ENCODE peak calls at places on chromosomes 12 and 14, in four cellular contexts. P, H, E and U are unnamed samples. For H3K4me1, the result is how much of the 10 kb centered on the place peaks cover.

GRCh38 chr12:120901818-120902217 is 2.3 kb downstream of the SPPL3 start:
- DNase-seq in P (no peak), H (no peak), E (no peak), U (no peak)

GRCh38 chr12:26188132-26188531 is 7.2 kb upstream of the SSPN start:
- DNase-seq in P (no peak), H (no peak), E (no peak), U (no peak)

GRCh38 chr12:8779862-8780261 is 42.6 kb upstream of the A2ML1 start:
- DNase-seq in P (no peak), H (no peak), E (no peak), U (no peak)

GRCh38 chr14:38197761-38198345 is 9.9 kb upstream of the SSTR1 start:
- DNase-seq in P (no peak), H (no peak), E (no peak), U (no peak)

GRCh38 chr14:61188936-61189808 is 92.0 kb downstream of the TMEM30B start:
- DNase-seq in P (no peak), H (no peak), E (peak), U (no peak)

GRCh38 chr14:69956970-69957369 is 77.8 kb downstream of the SMOC1 start:
- DNase-seq in P (no peak), H (no peak), E (no peak), U (no peak)

GRCh38 chr12:103455020-103455763 is 40.6 kb downstream of the C12orf42 start:
- DNase-seq in P (no peak), H (no peak), E (no peak), U (no peak)

GRCh38 chr14:104141621-104142091 is 3.3 kb downstream of the KIF26A start:
- DNase-seq in P (no peak), H (peak), E (no peak), U (no peak)

GRCh38 chr12:53483225-53483978 is 15.9 kb downstream of the MAP3K12 start:
- DNase-seq in P (no peak), H (no peak), E (no peak), U (no peak)

GRCh38 chr12:111405856-111406473 is at the start of gene SH2B3:
- DNase-seq in P (no peak), H (no peak), E (no peak), U (peak)

GRCh38 chr12:112664569-112664968 is 127.0 kb upstream of the RPH3A start:
- DNase-seq in P (no peak), H (no peak), E (peak), U (no peak)

GRCh38 chr14:92004062-92004461 is 35.8 kb downstream of the TRIP11 start:
- DNase-seq in P (no peak), H (no peak), E (no peak), U (no peak)

GRCh38 chr14:98138666-98139065 is 1133.3 kb downstream of the BCL11B start:
- DNase-seq in P (peak), H (no peak), E (peak), U (peak)

GRCh38 chr12:27981874-27982273 is 9.3 kb upstream of the PTHLH start:
- DNase-seq in P (no peak), H (no peak), E (no peak), U (no peak)

GRCh38 chr14:100307215-100308111 is 1.2 kb upstream of the SLC25A29 start:
- DNase-seq in P (no peak), H (no peak), E (peak), U (no peak)

DNA sequence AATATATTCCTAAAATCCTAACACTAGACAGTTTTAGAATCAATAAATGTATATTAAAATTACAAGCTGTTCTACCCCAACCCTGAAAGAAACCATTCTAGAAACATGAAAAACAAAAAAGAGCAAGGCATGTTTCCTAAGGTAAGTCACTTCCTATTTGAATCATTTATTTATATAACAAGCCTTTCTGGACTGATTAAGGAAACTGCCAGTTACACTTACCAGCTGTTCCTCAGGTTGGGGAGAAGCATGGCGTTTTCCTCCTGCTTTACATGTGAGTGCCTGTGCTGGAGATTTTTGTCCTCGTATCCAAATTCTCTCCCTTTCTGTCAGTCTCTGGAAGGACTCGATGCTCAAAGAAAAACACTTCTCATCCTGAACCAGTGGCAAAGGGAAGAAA is 183.3 kb downstream of the EFCAB11 start:
- DNase-seq in P (no peak), H (no peak), E (no peak), U (no peak)
- H3K4me1 ChIP-seq in P (under half), H (under half), E (under half), U (under half)

GRCh38 chr14:95510804-95511203 is 5.6 kb downstream of the SYNE3 start:
- DNase-seq in P (no peak), H (no peak), E (no peak), U (no peak)
- H3K4me1 ChIP-seq in P (under half), H (under half), E (under half), U (half or more)

DNA sequence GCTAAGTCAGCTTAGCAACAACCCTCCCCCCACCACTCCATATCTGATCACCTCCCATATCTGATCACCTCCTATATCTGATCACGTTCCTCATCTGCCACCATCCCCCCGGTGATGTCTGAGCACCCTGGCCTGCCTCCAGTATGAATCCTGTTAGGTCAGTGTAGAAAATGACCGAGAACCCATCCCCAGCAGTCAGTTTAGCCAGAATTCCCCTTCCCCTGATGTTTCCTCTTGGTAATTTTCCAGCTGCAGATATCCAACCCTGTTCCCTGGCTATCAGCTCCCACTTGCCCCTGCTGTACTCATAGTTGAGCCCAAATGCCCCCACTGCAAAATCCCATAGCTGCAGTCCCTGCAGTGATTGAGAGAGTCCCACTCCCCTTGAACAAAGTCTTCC is 12.5 kb downstream of the SELPLG start:
- DNase-seq in P (no peak), H (no peak), E (no peak), U (no peak)
- H3K4me1 ChIP-seq in P (under half), H (under half), E (under half), U (half or more)

GRCh38 chr14:31402764-31403163 is 17.6 kb downstream of the HEATR5A start:
- DNase-seq in P (no peak), H (no peak), E (no peak), U (no peak)
- H3K4me1 ChIP-seq in P (under half), H (under half), E (under half), U (under half)

DNA sequence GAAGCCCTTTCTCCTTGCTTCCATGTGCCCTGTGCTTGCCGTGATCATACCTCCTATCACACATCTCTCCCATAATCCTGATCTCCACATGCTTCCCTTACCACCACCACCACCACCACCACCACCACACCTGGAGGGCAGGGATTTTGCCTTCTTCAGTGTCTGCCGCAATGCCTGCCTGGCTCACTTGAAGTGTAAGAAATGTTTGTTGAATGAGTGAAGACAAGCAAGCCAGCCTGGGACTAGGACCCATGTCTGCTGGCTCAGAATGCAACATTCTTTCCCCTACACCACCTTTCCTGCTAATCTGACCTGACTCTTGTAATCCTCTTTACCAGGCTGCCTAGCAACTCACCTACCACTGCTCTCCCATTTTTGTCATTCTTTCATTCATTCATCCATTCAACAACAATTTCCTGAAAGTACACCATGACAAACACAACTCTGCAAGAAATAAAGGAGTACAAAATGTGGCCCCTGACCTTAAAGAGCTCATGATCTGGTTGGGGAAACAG is 3.5 kb upstream of the NID2 start:
- DNase-seq in P (no peak), H (no peak), E (no peak), U (no peak)
- H3K4me1 ChIP-seq in P (under half), H (under half), E (under half), U (under half)

DNA sequence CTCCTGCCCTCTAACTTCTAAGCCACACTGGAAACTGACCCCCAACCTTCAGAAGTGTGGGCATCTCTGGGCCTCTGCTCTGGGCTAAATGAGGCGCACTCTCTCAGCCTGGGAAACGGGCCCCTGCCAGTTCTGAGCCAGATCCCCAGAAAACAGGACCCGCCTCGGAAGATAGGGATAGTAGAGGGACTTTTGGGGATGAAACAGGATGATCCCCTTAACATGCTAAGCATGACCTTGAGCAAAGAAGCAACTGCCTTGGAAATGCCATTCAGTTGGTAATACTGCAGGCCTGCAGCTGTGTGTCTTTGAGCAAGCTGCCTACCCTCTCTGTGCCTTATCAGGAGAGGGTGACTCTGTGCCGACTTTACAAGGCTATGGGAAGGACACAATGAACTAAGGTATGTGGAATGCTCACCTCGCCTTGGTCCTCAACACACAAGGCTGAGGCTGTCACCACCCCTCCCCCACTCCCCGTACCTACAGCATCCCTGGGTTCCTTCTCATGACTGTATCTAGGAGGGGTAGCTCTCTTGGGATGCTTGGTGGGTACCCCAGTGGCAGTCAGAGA is 54.0 kb downstream of the NCOR2 start:
- DNase-seq in P (no peak), H (no peak), E (no peak), U (no peak)
- H3K4me1 ChIP-seq in P (under half), H (under half), E (half or more), U (under half)